ENCODE peak calls at places on chromosomes 13 and 19, in four cellular contexts. C is OCI-LY7, M is left ventricle myocardium inferior, O is psoas muscle. U is an unnamed sample.

GRCh38 chr19:906480-906879 is 6.5 kb downstream of the R3HDM4 start:
- DNase-seq in O (no peak), M (no peak), C (peak; percentile 72), U (no peak)

GRCh38 chr13:33676045-33676699 is 141.8 kb upstream of the RFC3 start:
- DNase-seq in O (no peak), M (no peak), C (no peak), U (peak; percentile 4)

GRCh38 chr13:91400094-91400462 is 1.7 kb downstream of the GPC5 start:
- DNase-seq in M (no peak), O (no peak), C (no peak), U (no peak)

GRCh38 chr19:3365447-3366103 is 808 bp upstream of the NFIC start:
- DNase-seq in O (peak; percentile 78), M (peak; percentile 75), C (no peak), U (peak; percentile 13)

GRCh38 chr13:27012482-27013197 is 159.0 kb downstream of the USP12 start:
- DNase-seq in O (no peak), M (no peak), C (no peak), U (peak; percentile 78)

GRCh38 chr13:98838776-98839175 is 86.3 kb upstream of the SLC15A1 start:
- DNase-seq in C (no peak), M (no peak), O (no peak), U (peak; percentile 48)

GRCh38 chr13:97249093-97249787 is 27.1 kb downstream of the MBNL2 start:
- DNase-seq in C (no peak), O (no peak), M (no peak), U (peak; percentile 61)

GRCh38 chr19:3058009-3058820 is 4.1 kb downstream of the TLE5 start:
- DNase-seq in M (no peak), O (no peak), C (no peak), U (no peak)

GRCh38 chr13:51373451-51373850 is 34.0 kb downstream of the SERPINE3 start:
- DNase-seq in O (no peak), C (no peak), M (no peak), U (no peak)

GRCh38 chr13:32940601-32941000 is 75.6 kb upstream of the KL start:
- DNase-seq in O (peak; percentile 14), C (no peak), M (peak; percentile 27), U (peak; percentile 70)

GRCh38 chr13:74825170-74825948 is 656.6 kb downstream of the TBC1D4 start:
- DNase-seq in M (no peak), C (no peak), O (no peak), U (peak; percentile 64)

GRCh38 chr13:102694944-102695343 is at the start of gene METTL21C:
- DNase-seq in O (no peak), M (no peak), C (no peak), U (no peak)

GRCh38 chr13:95155504-95155903 is 145.7 kb downstream of the ABCC4 start:
- DNase-seq in M (no peak), C (no peak), O (no peak), U (no peak)

GRCh38 chr13:110044521-110045200 is 258.3 kb upstream of the IRS2 start:
- DNase-seq in O (no peak), C (no peak), M (no peak), U (peak; percentile 35)

GRCh38 chr13:98452851-98453250 is 124.1 kb downstream of the STK24 start:
- DNase-seq in O (no peak), M (no peak), C (no peak), U (no peak)

GRCh38 chr13:34247596-34247995 is 429.6 kb downstream of the RFC3 start:
- DNase-seq in C (no peak), O (no peak), M (no peak), U (no peak)

GRCh38 chr19:19250196-19250801 is 22.8 kb downstream of the TM6SF2 start:
- DNase-seq in O (no peak), M (no peak), C (no peak), U (no peak)

GRCh38 chr13:76888421-76888820 is 2.2 kb upstream of the KCTD12 start:
- DNase-seq in O (no peak), M (no peak), C (no peak), U (no peak)

GRCh38 chr19:4983346-4984105 is 14.6 kb downstream of the KDM4B start:
- DNase-seq in O (no peak), M (no peak), C (no peak), U (no peak)

GRCh38 chr19:35905178-35905727 is 2.8 kb downstream of the TYROBP start:
- DNase-seq in O (no peak), C (no peak), M (no peak), U (no peak)

GRCh38 chr19:35264281-35265125 is 4.3 kb upstream of the USF2 start:
- DNase-seq in C (no peak), O (no peak), M (no peak), U (no peak)

GRCh38 chr13:81671103-81671502 is 1330.2 kb upstream of the SPRY2 start:
- DNase-seq in O (no peak), M (no peak), C (no peak), U (no peak)

GRCh38 chr19:5041168-5042038 is 72.5 kb downstream of the KDM4B start:
- DNase-seq in C (no peak), O (peak; percentile 43), M (no peak), U (no peak)

GRCh38 chr19:28330831-28331230 is 882.1 kb downstream of the UQCRFS1 start:
- DNase-seq in C (no peak), M (no peak), O (no peak), U (no peak)

GRCh38 chr13:94154362-94154761 is 325.1 kb downstream of the DCT start:
- DNase-seq in M (no peak), O (peak; percentile 20), C (no peak), U (peak; percentile 51)

GRCh38 chr19:13689050-13689449 is 75.3 kb upstream of the MRI1 start:
- DNase-seq in M (no peak), C (peak; percentile 54), O (no peak), U (no peak)

GRCh38 chr19:58416631-58417030 is 8.2 kb downstream of the ZNF584 start:
- DNase-seq in O (no peak), M (no peak), C (no peak), U (no peak)

DNA sequence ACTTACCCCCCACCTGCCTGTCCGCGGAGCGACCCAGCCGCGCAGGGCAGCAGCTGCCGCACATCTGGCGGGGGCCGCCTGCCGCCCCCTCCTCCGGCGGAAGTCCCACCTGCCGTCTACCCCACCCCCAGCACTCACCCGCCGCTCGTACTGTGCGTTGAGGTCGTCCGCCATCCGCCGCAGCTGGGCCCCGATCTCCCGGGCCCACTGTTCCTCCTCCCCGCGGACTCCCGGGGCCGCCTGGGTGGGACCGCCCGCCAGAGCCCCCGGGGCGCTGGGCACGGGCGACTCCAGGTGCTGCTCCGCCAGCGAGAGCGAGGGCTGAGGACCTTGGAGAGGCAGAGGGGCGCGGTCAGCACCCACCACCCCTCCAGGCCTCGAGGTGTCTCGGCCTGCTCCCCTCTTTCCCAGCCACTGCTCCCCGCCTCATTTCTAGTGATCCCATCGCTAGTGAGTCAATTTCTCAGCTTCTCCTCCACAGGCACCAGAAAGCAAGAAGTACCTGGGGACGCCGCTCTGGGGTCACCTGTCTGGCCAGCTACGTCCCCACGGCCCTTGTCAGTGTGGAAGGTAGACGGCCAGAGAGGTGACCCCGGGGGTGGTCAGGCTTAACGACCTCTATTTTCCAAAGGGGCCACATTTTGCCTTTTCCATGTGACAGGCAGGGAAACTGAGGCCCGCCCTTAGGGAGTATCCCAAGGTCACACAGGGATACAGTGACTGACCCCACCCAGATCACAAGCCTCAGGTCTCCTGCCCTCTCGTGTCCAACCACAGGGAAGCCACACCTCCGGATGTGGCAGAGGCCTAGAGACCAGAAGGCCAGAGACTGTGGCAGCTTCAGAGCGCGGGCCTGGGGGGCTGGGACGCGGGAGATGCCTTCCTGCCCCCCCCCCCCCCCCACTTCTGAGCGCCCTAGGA is 4.3 kb downstream of the BBC3 start:
- DNase-seq in M (peak; percentile 89), O (peak; percentile 88), C (peak; percentile 93), U (peak; percentile 49)
- TF ChIP-seq CTCF in M (peak; percentile 23), O (no peak), C (no peak), U (no peak)

GRCh38 chr19:45091031-45091918 is 1.7 kb upstream of the PPP1R37 start:
- DNase-seq in C (peak; percentile 98), O (peak; percentile 98), M (peak; percentile 98), U (peak; percentile 99)
- TF ChIP-seq CTCF in C (no peak), O (no peak), M (no peak), U (no peak)

GRCh38 chr13:20231839-20232555 is at the start of gene GJB6:
- DNase-seq in M (no peak), C (no peak), O (no peak), U (no peak)
- TF ChIP-seq CTCF in M (peak; percentile 15), C (no peak), O (no peak), U (no peak)

GRCh38 chr19:42193294-42193693 is 24.2 kb downstream of the DEDD2 start:
- DNase-seq in M (no peak), C (no peak), O (no peak), U (no peak)
- TF ChIP-seq CTCF in M (no peak), C (no peak), O (no peak), U (no peak)

DNA sequence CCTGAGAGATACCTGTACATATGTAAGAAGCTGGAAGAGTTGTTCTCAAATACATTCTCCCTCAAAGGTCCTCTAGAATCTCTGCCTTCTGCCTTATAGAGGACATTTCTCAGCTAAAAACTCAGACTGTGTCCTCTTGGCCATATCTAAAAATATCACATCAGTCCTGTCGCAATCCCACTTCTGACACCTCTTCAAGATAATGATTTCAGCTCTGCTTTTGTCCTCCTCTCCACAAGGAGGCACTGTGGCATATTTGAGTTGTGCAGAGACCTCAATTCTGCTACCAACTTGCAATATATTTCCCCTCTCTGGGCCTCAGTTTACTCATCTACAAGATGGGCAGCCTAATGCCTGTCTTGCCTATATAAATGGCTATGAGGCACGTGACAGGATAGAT is 16.6 kb downstream of the ADAMTS10 start:
- DNase-seq in O (no peak), C (no peak), M (no peak), U (no peak)
- TF ChIP-seq CTCF in O (no peak), C (peak; percentile 39), M (peak; percentile 30), U (peak; percentile 35)

GRCh38 chr19:10431943-10432735 is 11.8 kb downstream of the PDE4A start:
- DNase-seq in C (no peak), O (peak; percentile 78), M (peak; percentile 80), U (no peak)

GRCh38 chr19:10433131-10433536 is 12.8 kb downstream of the PDE4A start:
- DNase-seq in M (no peak), C (no peak), O (no peak), U (no peak)

GRCh38 chr19:10432736-10433130 is 12.4 kb downstream of the PDE4A start:
- DNase-seq in C (no peak), O (peak; percentile 62), M (peak; percentile 39), U (no peak)

GRCh38 chr19:10430505-10431253 is 10.3 kb downstream of the PDE4A start:
- DNase-seq in C (no peak), O (peak; percentile 79), M (peak; percentile 72), U (no peak)

DNA sequence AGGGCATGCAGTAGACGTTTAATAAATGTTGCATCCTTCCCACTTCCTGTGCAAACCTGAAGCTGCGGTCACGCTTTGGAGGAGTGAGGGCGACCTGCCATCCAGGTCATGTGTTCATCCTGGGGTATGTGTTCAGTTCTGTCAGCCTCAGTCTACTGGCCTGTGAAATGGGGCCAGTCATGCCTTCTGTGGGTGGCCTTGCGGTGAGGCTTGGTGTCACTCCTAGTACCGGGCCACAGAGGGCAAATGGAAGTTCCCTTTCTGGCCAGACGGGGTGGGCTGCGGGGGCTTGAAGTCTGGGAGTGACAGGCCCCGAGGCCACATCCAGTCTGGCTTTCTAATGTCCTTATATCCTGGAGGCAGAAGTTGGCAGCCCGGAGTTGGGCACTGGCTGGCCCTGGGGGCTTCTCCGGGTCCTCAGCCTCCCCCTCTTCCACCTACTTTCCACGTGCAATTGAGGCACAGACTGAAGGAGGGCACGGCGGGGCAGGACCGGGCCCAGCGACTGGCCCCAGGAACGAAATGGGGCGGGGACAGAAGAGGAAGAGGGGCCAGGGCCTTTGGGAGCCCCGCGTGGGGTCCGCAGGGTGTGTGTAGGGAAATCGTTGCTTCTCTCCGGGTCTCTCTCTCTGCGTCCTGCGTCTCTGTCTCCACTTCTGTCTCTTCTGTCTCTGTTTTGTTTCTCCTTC is 11.1 kb downstream of the PDE4A start:
- DNase-seq in C (no peak), O (peak; percentile 53), M (peak; percentile 32), U (no peak)
- TF ChIP-seq CTCF in C (no peak), O (no peak), M (no peak), U (no peak)

GRCh38 chr13:54194233-54195024 is 1165.8 kb downstream of the OLFM4 start:
- DNase-seq in O (no peak), M (no peak), C (no peak), U (no peak)
- TF ChIP-seq CTCF in O (no peak), M (no peak), C (no peak), U (no peak)

U was measured in astrocyte of the spinal cord.